ENCODE peak calls at places on chromosomes 3 and 15, in five cellular contexts. E, I, G, X and Z are unnamed samples.

GRCh38 chr3:159669753-159670152 is 318.9 kb upstream of the IL12A start:
- DNase-seq in E (no peak), I (no peak), G (no peak), X (no peak), Z (no peak)

GRCh38 chr3:49020335-49021212 is 1.3 kb upstream of the NDUFAF3 start:
- DNase-seq in E (no peak), I (peak), G (no peak), X (no peak), Z (peak)

GRCh38 chr3:8837172-8837571 is 67.8 kb upstream of the OXTR start:
- DNase-seq in E (no peak), I (no peak), G (no peak), X (no peak), Z (no peak)

GRCh38 chr3:39639344-39640236 is 169.8 kb upstream of the MYRIP start:
- DNase-seq in E (no peak), I (no peak), G (peak), X (peak), Z (no peak)

GRCh38 chr3:23712095-23712494 is 93.7 kb upstream of the UBE2E1 start:
- DNase-seq in E (peak), I (no peak), G (no peak), X (no peak), Z (no peak)

GRCh38 chr3:66411436-66411835 is 89.4 kb downstream of the LRIG1 start:
- DNase-seq in E (no peak), I (no peak), G (no peak), X (no peak), Z (no peak)

GRCh38 chr15:66655511-66655910 is 46.5 kb upstream of the SMAD6 start:
- DNase-seq in E (no peak), I (no peak), G (no peak), X (no peak), Z (no peak)

GRCh38 chr3:74663178-74663577 is 48.7 kb upstream of the CNTN3 start:
- DNase-seq in E (no peak), I (no peak), G (no peak), X (no peak), Z (no peak)

GRCh38 chr15:76840830-76841460 is 64.2 kb downstream of the SCAPER start:
- DNase-seq in E (no peak), I (no peak), G (no peak), X (peak), Z (no peak)

GRCh38 chr3:173663664-173664063 is 266.1 kb downstream of the NLGN1 start:
- DNase-seq in E (no peak), I (no peak), G (no peak), X (no peak), Z (no peak)

GRCh38 chr3:41127414-41127813 is 71.9 kb upstream of the CTNNB1 start:
- DNase-seq in E (no peak), I (no peak), G (no peak), X (no peak), Z (no peak)

GRCh38 chr15:98421419-98422085 is 226.8 kb upstream of the IGF1R start:
- DNase-seq in E (no peak), I (peak), G (peak), X (peak), Z (peak)

GRCh38 chr3:158845748-158846350 is 44.0 kb downstream of the MFSD1 start:
- DNase-seq in E (no peak), I (peak), G (peak), X (peak), Z (no peak)

GRCh38 chr15:88630141-88630721 is 8.6 kb upstream of the ISG20 start:
- DNase-seq in E (no peak), I (no peak), G (no peak), X (no peak), Z (no peak)

GRCh38 chr3:94336076-94336741 is 273.3 kb downstream of the NSUN3 start:
- DNase-seq in E (no peak), I (no peak), G (no peak), X (peak), Z (no peak)

GRCh38 chr15:62390793-62391543 is 225.9 kb upstream of the C2CD4B start:
- DNase-seq in E (no peak), I (peak), G (no peak), X (peak), Z (peak)

GRCh38 chr3:112555535-112556170 is 6.1 kb downstream of the ATG3 start:
- DNase-seq in E (no peak), I (no peak), G (no peak), X (no peak), Z (no peak)

GRCh38 chr3:17140670-17141505 is 256.1 kb downstream of the PLCL2 start:
- DNase-seq in E (no peak), I (no peak), G (no peak), X (no peak), Z (no peak)

GRCh38 chr3:10286596-10287295 is 6.0 kb downstream of the GHRL start:
- DNase-seq in E (no peak), I (no peak), G (peak), X (peak), Z (no peak)

GRCh38 chr3:126083913-126084514 is at the start of gene SLC41A3:
- DNase-seq in E (peak), I (peak), G (peak), X (peak), Z (peak)

GRCh38 chr15:91469627-91470567 is 369.8 kb downstream of the SV2B start:
- DNase-seq in E (no peak), I (no peak), G (no peak), X (no peak), Z (no peak)

GRCh38 chr15:64381000-64381751 is at the start of gene PCLAF:
- DNase-seq in E (peak), I (peak), G (peak), X (peak), Z (peak)

GRCh38 chr3:9917820-9918219 is 922 bp downstream of the IL17RC start:
- DNase-seq in E (no peak), I (no peak), G (no peak), X (no peak), Z (no peak)

GRCh38 chr3:161474139-161474538 is 22.5 kb upstream of the OTOL1 start:
- DNase-seq in E (no peak), I (no peak), G (no peak), X (no peak), Z (no peak)

GRCh38 chr3:71057526-71057894 is 526.0 kb downstream of the FOXP1 start:
- DNase-seq in E (no peak), I (no peak), G (no peak), X (no peak), Z (no peak)

GRCh38 chr3:24493951-24494615 is 567 bp downstream of the THRB start:
- DNase-seq in E (no peak), I (peak), G (no peak), X (peak), Z (no peak)

GRCh38 chr3:143973352-143974021 is 1.9 kb downstream of the DIPK2A start:
- DNase-seq in E (no peak), I (no peak), G (no peak), X (peak), Z (no peak)

GRCh38 chr3:35616346-35616745 is 23.0 kb upstream of the ARPP21 start:
- DNase-seq in E (no peak), I (no peak), G (no peak), X (no peak), Z (no peak)

GRCh38 chr3:185537369-185537970 is 14.9 kb downstream of the LIPH start:
- DNase-seq in E (peak), I (peak), G (no peak), X (peak), Z (peak)

GRCh38 chr3:22175899-22176298 is 424.9 kb upstream of the ZNF385D start:
- DNase-seq in E (no peak), I (no peak), G (no peak), X (no peak), Z (no peak)

GRCh38 chr15:91537868-91538267 is 315.6 kb upstream of the SLCO3A1 start:
- DNase-seq in E (no peak), I (no peak), G (no peak), X (no peak), Z (no peak)

GRCh38 chr3:53104762-53105161 is 25.5 kb downstream of the RFT1 start:
- DNase-seq in E (no peak), I (no peak), G (no peak), X (no peak), Z (no peak)

GRCh38 chr3:120017692-120018091 is 76.6 kb downstream of the GSK3B start:
- DNase-seq in E (no peak), I (no peak), G (no peak), X (no peak), Z (no peak)

GRCh38 chr3:46027736-46028397 is 584 bp upstream of the XCR1 start:
- DNase-seq in E (no peak), I (no peak), G (no peak), X (no peak), Z (no peak)

GRCh38 chr15:36831125-36831914 is 251.9 kb downstream of the CDIN1 start:
- DNase-seq in E (peak), I (peak), G (no peak), X (no peak), Z (peak)
- TF ChIP-seq TAF1 in E (no peak), I (no peak), G (no peak), X (no peak), Z (no peak)

DNA sequence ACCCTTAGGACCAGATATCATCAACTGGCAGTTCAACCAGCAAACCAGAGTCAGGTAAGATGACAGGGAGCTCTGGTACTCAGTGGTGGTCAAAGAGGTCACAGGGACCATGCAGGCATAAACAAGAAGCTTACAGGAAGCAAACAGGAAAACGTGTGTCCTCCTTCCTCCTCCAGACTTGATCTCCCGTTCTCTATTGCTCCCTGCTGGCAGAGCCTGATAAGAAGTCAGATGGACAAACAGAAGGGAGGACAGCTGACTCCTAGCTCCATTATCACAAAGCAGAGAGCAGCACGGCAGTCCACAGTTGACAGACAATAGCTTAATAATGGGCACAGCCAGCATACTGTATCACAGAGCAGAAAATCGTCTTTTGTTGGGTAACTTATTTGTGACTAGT is 156.5 kb upstream of the SLC2A2 start:
- DNase-seq in E (no peak), I (no peak), G (no peak), X (peak), Z (no peak)
- TF ChIP-seq TAF1 in E (no peak), I (no peak), G (no peak), X (no peak), Z (no peak)

GRCh38 chr15:84112025-84112424 is 123.5 kb upstream of the GOLGA6L4 start:
- DNase-seq in E (no peak), I (no peak), G (no peak), X (no peak), Z (no peak)
- TF ChIP-seq TAF1 in E (no peak), I (no peak), G (no peak), X (no peak), Z (no peak)

GRCh38 chr3:194279106-194279505 is 72.0 kb downstream of the CPN2 start:
- DNase-seq in E (no peak), I (no peak), G (no peak), X (no peak), Z (no peak)
- TF ChIP-seq TAF1 in E (no peak), I (no peak), G (no peak), X (no peak), Z (no peak)

GRCh38 chr3:11568503-11569155 is 75.1 kb downstream of the VGLL4 start:
- DNase-seq in E (no peak), I (no peak), G (no peak), X (no peak), Z (no peak)

GRCh38 chr3:11566916-11567315 is 76.8 kb downstream of the VGLL4 start:
- DNase-seq in E (no peak), I (no peak), G (peak), X (no peak), Z (no peak)

GRCh38 chr3:11569156-11569741 is 74.5 kb downstream of the VGLL4 start:
- DNase-seq in E (no peak), I (no peak), G (no peak), X (no peak), Z (no peak)

GRCh38 chr3:11566478-11566877 is 77.2 kb downstream of the VGLL4 start:
- DNase-seq in E (no peak), I (no peak), G (no peak), X (no peak), Z (no peak)

DNA sequence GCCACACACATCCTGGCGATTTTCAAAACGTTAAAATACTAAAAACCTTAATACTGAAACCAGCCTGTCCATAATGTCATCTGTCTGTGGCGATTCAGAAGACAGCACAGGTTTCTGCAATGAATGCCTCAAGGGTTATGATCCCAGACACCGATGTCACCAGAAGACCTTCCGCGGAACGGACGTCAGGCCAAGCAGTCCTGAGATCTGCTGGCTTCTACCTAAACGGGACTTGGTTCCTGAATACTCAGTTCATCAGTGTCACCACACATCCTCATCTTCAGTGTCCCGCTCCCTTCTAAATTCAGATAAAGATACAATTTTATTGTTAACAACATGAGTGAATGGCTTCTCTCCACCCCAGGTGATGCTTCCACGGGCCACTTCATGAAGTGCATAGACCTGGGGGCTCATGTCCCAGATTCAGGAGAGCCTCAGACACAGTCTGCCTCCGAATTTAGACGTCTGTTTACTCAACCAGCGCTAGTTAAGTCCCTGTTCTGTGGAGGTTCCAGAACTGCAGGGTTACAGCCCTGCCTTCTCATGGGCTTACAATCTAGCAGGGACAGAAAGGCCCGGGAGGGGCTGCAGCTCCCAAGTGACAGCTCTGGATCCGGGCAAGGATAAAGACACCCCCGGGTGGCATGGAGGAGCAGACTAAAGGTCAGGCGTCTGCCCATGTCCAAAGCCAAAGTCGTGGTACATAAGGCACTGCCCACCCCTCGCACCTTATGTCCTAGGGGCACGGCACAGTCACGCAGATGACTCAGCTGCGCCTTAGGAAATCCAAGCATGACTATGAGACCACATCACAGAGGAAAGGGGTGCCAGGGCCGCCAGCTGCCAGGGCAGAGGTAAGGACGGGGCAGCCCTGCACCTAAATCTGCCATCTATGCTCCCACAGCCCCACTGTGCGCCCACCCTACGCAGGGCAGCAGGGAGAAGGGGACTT is 75.9 kb downstream of the VGLL4 start:
- DNase-seq in E (no peak), I (no peak), G (no peak), X (no peak), Z (no peak)
- TF ChIP-seq TAF1 in E (no peak), I (no peak), G (no peak), X (no peak), Z (no peak)

DNA sequence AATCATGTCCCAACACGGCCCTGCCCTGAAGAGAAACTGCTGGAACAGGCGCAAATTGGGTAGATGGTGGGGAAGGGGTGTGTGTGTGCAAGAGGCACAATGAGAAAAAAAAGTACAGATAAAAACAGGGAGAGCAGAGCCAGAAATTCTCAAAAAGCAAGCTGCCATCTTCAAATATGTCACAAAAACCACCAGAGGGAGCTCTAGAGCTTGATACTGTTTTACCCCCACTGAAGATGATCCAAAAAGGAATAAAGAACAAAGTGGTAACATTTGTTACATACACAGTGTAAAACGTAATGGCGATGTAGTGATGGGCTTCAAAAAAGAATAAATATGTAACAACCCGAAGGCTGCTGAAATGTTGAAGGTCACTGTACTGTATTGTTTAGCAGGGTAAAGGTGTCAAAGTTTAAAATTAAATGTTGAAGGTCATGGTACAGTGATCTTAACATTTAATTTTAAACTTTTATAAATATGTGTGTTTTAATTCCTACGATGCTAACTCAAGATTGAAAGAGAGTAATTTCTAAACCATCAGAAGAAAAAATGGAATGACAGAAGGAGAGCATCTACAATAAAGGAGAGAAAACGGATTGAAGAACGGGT is 6.0 kb downstream of the SNRPA1 start:
- DNase-seq in E (no peak), I (no peak), G (no peak), X (peak), Z (no peak)
- TF ChIP-seq TAF1 in E (no peak), I (no peak), G (no peak), X (no peak), Z (no peak)

GRCh38 chr3:193870376-193871092 is 265.4 kb upstream of the HES1 start:
- DNase-seq in E (no peak), I (no peak), G (no peak), X (no peak), Z (no peak)
- TF ChIP-seq TAF1 in E (no peak), I (no peak), G (no peak), X (no peak), Z (no peak)

DNA sequence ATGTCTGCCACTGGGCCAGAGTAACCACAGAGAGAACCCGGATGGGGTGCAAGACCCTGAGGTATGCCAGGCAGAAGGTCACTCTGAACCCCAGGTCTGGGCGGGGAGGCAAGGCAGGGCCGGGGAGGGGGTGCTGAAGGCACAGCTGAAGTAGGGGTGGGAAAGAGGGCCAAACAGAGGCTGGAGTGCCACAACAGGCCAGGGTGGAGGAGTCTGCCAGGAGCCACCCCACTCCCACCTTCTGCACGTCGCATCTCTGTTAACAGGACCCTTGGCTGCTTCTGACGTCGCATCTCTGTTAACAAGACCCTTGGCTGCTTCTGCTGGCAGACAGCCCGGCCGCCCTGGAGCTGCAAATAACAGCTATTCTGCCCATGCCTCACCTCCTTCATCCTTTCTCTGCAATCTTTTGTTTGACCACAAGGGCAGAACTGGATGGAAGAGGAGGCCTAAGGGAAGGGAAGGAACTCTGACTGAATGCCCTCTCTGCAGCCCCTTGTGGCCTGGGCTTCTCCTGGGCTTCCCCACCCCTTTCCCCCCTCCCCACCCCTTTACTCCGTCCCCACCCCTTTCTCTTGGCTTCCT is 20.6 kb upstream of the FBLN2 start:
- DNase-seq in E (no peak), I (no peak), G (peak), X (peak), Z (no peak)
- TF ChIP-seq TAF1 in E (no peak), I (no peak), G (no peak), X (no peak), Z (no peak)